ENCODE peak calls at places on chromosomes 7 and 10, in nine cellular contexts. G is small intestine; A is fibroblast of the aortic adventitia; N is LHCN-M2; L is H7; J is CD8-positive, alpha-beta memory T cell; S is COLO829; I is activated CD8-positive, alpha-beta memory T cell treated with anti-CD3 and anti-CD28 coated beads, Interleukin-2, amount 50 U/mL, for 48 hours; C is amniotic stem cell. V is an unnamed sample.

GRCh38 chr10:2619927-2620326 is 447.4 kb upstream of the PFKP start:
- DNase-seq in C (no peak), N (no peak), G (no peak), L (no peak), J (no peak), I (no peak), A (no peak), S (no peak), V (no peak)

GRCh38 chr7:105643384-105643783 is 62.1 kb upstream of the EFCAB10 start:
- DNase-seq in L (peak), S (no peak), N (no peak), C (no peak), J (no peak), I (no peak), A (no peak), G (no peak), V (no peak)

GRCh38 chr10:72097448-72098300 is 9.3 kb upstream of the SPOCK2 start:
- DNase-seq in N (peak), G (peak), C (peak), J (no peak), A (peak), I (no peak), S (peak), L (no peak), V (peak)

GRCh38 chr7:108146070-108146842 is 16.1 kb upstream of the LAMB4 start:
- DNase-seq in I (no peak), L (peak), S (peak), G (peak), C (peak), A (peak), N (peak), J (no peak), V (peak)

GRCh38 chr10:89382757-89383156 is 4.9 kb downstream of the IFIT1B start:
- DNase-seq in G (no peak), I (no peak), J (no peak), L (no peak), C (no peak), S (no peak), A (no peak), N (no peak), V (no peak)

GRCh38 chr10:102597131-102597891 is 47.0 kb upstream of the TRIM8 start:
- DNase-seq in L (peak), N (no peak), I (no peak), A (peak), G (no peak), J (no peak), S (no peak), C (no peak), V (no peak)

GRCh38 chr10:73926152-73926764 is 15.3 kb downstream of the PLAU start:
- DNase-seq in A (no peak), G (no peak), J (no peak), I (no peak), S (no peak), L (no peak), N (no peak), C (no peak), V (no peak)

GRCh38 chr7:31850066-31850465 is 163.1 kb downstream of the PPP1R17 start:
- DNase-seq in J (no peak), L (no peak), A (no peak), G (no peak), S (no peak), N (no peak), I (no peak), C (no peak), V (no peak)

GRCh38 chr7:85489498-85489897 is 302.6 kb upstream of the SEMA3D start:
- DNase-seq in I (no peak), J (no peak), L (no peak), A (peak), N (no peak), S (peak), C (peak), G (no peak), V (no peak)

GRCh38 chr10:133142523-133143199 is 17.4 kb upstream of the KNDC1 start:
- DNase-seq in L (peak), S (no peak), N (no peak), J (no peak), I (no peak), G (no peak), C (no peak), A (no peak), V (no peak)

GRCh38 chr10:119502214-119502613 is 40.3 kb downstream of the RGS10 start:
- DNase-seq in J (peak), S (no peak), C (no peak), G (peak), A (no peak), N (no peak), L (no peak), I (peak), V (no peak)

GRCh38 chr7:67913604-67914003 is 917.0 kb downstream of the TYW1 start:
- DNase-seq in S (no peak), N (no peak), I (no peak), G (no peak), J (no peak), A (no peak), L (no peak), C (no peak), V (no peak)

GRCh38 chr10:31419394-31420063 is 100.5 kb downstream of the ZEB1 start:
- DNase-seq in N (peak), S (no peak), A (peak), I (no peak), G (no peak), J (no peak), L (no peak), C (no peak), V (no peak)

GRCh38 chr10:18607979-18608378 is 43.4 kb downstream of the NSUN6 start:
- DNase-seq in A (no peak), G (no peak), N (peak), I (no peak), J (no peak), L (no peak), S (no peak), C (no peak), V (no peak)

GRCh38 chr10:52653221-52653501 is 119.4 kb downstream of the MBL2 start:
- DNase-seq in C (no peak), S (no peak), L (no peak), A (no peak), G (no peak), J (no peak), N (no peak), I (no peak), V (no peak)

GRCh38 chr10:126130291-126130710 is 233.9 kb downstream of the FANK1 start:
- DNase-seq in G (no peak), L (no peak), S (no peak), A (peak), C (no peak), J (no peak), N (no peak), I (no peak), V (no peak)

GRCh38 chr10:24435374-24435773 is 226.4 kb downstream of the KIAA1217 start:
- DNase-seq in G (no peak), S (no peak), N (peak), C (no peak), I (no peak), J (no peak), L (no peak), A (peak), V (no peak)

GRCh38 chr7:121202125-121202524 is 126.7 kb upstream of the WNT16 start:
- DNase-seq in A (no peak), I (no peak), C (no peak), G (no peak), J (no peak), S (no peak), N (no peak), L (no peak), V (no peak)

GRCh38 chr7:157111311-157111710 is 27.4 kb upstream of the UBE3C start:
- DNase-seq in G (no peak), N (no peak), A (no peak), I (peak), J (no peak), C (no peak), S (no peak), L (no peak), V (no peak)

GRCh38 chr10:66929375-66929774 is 3.5 kb downstream of the LRRTM3 start:
- DNase-seq in C (no peak), L (no peak), G (no peak), N (no peak), S (no peak), A (no peak), I (no peak), J (no peak), V (no peak)

GRCh38 chr10:107800061-107800460 is 635.6 kb upstream of the SORCS1 start:
- DNase-seq in G (no peak), S (no peak), J (no peak), N (peak), L (no peak), I (no peak), C (no peak), A (no peak), V (no peak)

GRCh38 chr7:42192072-42192471 is 44.9 kb downstream of the GLI3 start:
- DNase-seq in N (no peak), S (no peak), C (no peak), J (no peak), I (no peak), A (peak), L (no peak), G (no peak), V (no peak)

GRCh38 chr7:128362670-128363069 is 1.2 kb upstream of the PRRT4 start:
- DNase-seq in N (peak), C (no peak), S (no peak), L (no peak), J (no peak), A (no peak), I (no peak), G (no peak), V (no peak)

GRCh38 chr7:135537453-135537852 is 20.3 kb upstream of the NUP205 start:
- DNase-seq in J (no peak), L (no peak), C (no peak), A (no peak), I (no peak), G (no peak), N (no peak), S (no peak), V (no peak)

GRCh38 chr10:3287566-3288445 is 115.2 kb upstream of the PITRM1 start:
- DNase-seq in S (no peak), G (peak), N (no peak), L (no peak), I (no peak), J (no peak), A (no peak), C (no peak), V (no peak)

GRCh38 chr7:133115596-133115995 is 33.7 kb upstream of the CHCHD3 start:
- DNase-seq in L (no peak), N (no peak), G (no peak), C (no peak), A (no peak), I (no peak), J (no peak), S (no peak), V (no peak)

GRCh38 chr7:1425292-1426136 is 33.8 kb downstream of the MICALL2 start:
- DNase-seq in S (no peak), C (no peak), G (no peak), L (peak), A (no peak), J (no peak), N (peak), I (no peak), V (no peak)